ENCODE peak calls at places on chromosomes 2 and 18, in four cellular contexts. G is heart right ventricle, C is pancreas, T is HCT116. X is an unnamed sample.

GRCh38 chr2:136058951-136059530 is 58.9 kb downstream of the CXCR4 start:
- DNase-seq in G (no peak), C (no peak), T (no peak), X (peak)

GRCh38 chr18:34972765-34973414 is 68.3 kb upstream of the MAPRE2 start:
- DNase-seq in G (no peak), C (no peak), T (no peak), X (no peak)

GRCh38 chr2:203797363-203798111 is 70.0 kb upstream of the CTLA4 start:
- DNase-seq in G (no peak), C (no peak), T (no peak), X (no peak)

GRCh38 chr2:28391564-28392296 is 928 bp upstream of the FOSL2 start:
- DNase-seq in G (peak), C (peak), T (peak), X (peak)

GRCh38 chr2:98027535-98027934 is 31.8 kb upstream of the TMEM131 start:
- DNase-seq in G (no peak), C (no peak), T (no peak), X (peak)

GRCh38 chr2:218870984-218871344 is 9.7 kb upstream of the WNT10A start:
- DNase-seq in G (peak), C (no peak), T (no peak), X (no peak)

GRCh38 chr2:160291382-160291781 is 91.3 kb upstream of the ITGB6 start:
- DNase-seq in G (no peak), C (no peak), T (no peak), X (no peak)

GRCh38 chr18:3616744-3617143 is 166.8 kb downstream of the TGIF1 start:
- DNase-seq in G (no peak), C (no peak), T (no peak), X (no peak)

GRCh38 chr2:25618676-25619075 is 54.7 kb downstream of the DTNB start:
- DNase-seq in G (no peak), C (no peak), T (peak), X (no peak)

GRCh38 chr18:32802606-32803451 is 30.0 kb upstream of the KLHL14 start:
- DNase-seq in G (no peak), C (no peak), T (no peak), X (no peak)

GRCh38 chr2:79855264-79856006 is 342.6 kb downstream of the CTNNA2 start:
- DNase-seq in G (no peak), C (peak), T (no peak), X (no peak)

GRCh38 chr18:42086288-42086687 is 131.3 kb downstream of the PIK3C3 start:
- DNase-seq in G (no peak), C (no peak), T (no peak), X (no peak)

GRCh38 chr2:67341336-67341735 is 55.8 kb upstream of the ETAA1 start:
- DNase-seq in G (no peak), C (no peak), T (no peak), X (no peak)

GRCh38 chr2:222854773-222855700 is 5.8 kb upstream of the ACSL3 start:
- DNase-seq in G (no peak), C (no peak), T (no peak), X (no peak)

GRCh38 chr2:175804130-175804529 is 197.9 kb downstream of the LNPK start:
- DNase-seq in G (no peak), C (no peak), T (no peak), X (no peak)

GRCh38 chr2:174217883-174218282 is 30.4 kb downstream of the OLA1 start:
- DNase-seq in G (no peak), C (no peak), T (no peak), X (no peak)

GRCh38 chr2:108184421-108184820 is 55.3 kb upstream of the SULT1C3 start:
- DNase-seq in G (no peak), C (no peak), T (peak), X (no peak)

GRCh38 chr2:148640767-148641166 is 3.8 kb upstream of the EPC2 start:
- DNase-seq in G (no peak), C (no peak), T (no peak), X (no peak)

GRCh38 chr18:66066191-66066590 is 315.4 kb downstream of the CDH7 start:
- DNase-seq in G (no peak), C (no peak), T (no peak), X (no peak)

GRCh38 chr2:232339121-232340081 is 39.1 kb upstream of the ALPP start:
- DNase-seq in G (no peak), C (no peak), T (no peak), X (no peak)

GRCh38 chr2:217555075-217555876 is 447.5 kb downstream of the TNS1 start:
- DNase-seq in G (no peak), C (no peak), T (no peak), X (no peak)

GRCh38 chr18:73511751-73512525 is 635.7 kb downstream of the FBXO15 start:
- DNase-seq in G (no peak), C (no peak), T (no peak), X (no peak)

GRCh38 chr2:41869542-41870256 is 178.1 kb upstream of the PKDCC start:
- DNase-seq in G (peak), C (peak), T (peak), X (peak)

GRCh38 chr2:128812183-128812940 is 493.7 kb upstream of the HS6ST1 start:
- DNase-seq in G (no peak), C (no peak), T (no peak), X (no peak)

GRCh38 chr2:64767670-64768425 is 114.1 kb upstream of the SERTAD2 start:
- DNase-seq in G (peak), C (peak), T (no peak), X (no peak)

GRCh38 chr18:68121826-68122225 is 593.1 kb downstream of the TMX3 start:
- DNase-seq in G (no peak), C (no peak), T (no peak), X (no peak)

GRCh38 chr2:133568172-133568571 is at the start of gene NCKAP5:
- DNase-seq in G (peak), C (no peak), T (no peak), X (no peak)
- H3K4me3 ChIP-seq in G (peak), C (peak), T (no peak), X (no peak)

GRCh38 chr2:238512247-238512867 is 85.6 kb downstream of the ASB1 start:
- DNase-seq in G (no peak), C (no peak), T (no peak), X (no peak)
- TF ChIP-seq CTCF in G (no peak), C (no peak), T (no peak), X (no peak)

DNA sequence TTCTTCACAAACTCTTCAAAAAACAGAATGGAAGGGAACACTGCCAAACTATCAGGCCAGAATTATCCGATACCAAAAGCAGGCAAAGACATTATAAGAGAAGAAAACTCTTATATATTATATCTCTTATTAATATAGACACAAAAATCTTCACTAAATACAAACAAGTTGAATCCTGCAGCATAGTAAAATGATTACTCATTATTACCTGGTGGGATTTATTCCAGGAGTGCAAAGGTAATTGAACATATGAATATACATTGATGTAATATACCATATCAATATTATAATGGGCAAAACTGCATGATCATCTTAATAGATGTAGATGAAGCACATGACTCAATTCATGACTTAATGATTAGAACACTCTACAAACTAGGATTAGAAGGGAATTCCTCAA is 25.1 kb downstream of the ABCB11 start:
- DNase-seq in G (no peak), C (no peak), T (no peak), X (no peak)
- H3K4me3 ChIP-seq in G (no peak), C (no peak), T (no peak), X (no peak)

DNA sequence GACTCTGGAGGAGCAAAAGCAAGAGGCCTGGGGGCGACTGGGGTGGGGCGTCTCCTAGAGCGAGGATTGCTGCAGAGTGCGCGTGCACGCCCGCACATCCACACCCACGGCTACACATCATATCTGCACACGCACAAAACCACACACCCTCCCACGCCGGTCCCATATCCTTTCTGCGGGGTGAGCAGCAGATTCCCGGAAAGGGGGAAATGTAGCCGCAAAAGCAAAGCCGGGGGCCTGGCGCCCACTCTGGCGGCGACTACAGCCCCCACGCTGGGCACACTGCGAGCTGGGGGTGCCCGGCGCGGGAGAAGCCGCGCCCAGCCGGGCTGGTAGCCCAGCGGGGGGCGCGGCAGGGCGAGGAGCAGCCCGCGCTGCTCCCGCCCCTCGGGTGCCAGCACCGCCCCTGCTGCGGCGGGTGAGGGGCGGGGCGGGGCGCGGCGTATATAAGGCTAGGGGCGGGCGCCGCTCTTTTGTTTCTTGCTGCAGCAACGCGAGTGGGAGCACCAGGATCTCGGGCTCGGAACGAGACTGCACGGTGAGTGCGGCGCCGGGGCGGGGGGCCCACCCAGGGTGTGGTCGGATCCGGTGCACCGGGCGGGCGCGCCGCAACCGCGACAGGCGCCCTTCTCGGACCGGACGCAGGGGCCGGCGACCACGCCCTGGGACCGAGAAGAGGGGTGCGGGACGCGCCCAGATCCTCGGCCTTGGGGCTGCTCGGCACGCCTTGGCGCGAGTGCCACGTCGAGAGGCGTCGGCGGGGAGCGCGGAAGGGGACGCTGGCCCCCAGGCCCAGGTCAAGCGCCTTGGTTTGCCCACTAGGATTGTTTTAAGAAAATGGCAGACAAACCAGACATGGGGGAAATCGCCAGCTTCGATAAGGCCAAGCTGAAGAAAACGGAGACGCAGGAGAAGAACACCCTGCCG is at the start of gene TMSB10:
- DNase-seq in G (peak), C (peak), T (no peak), X (no peak)
- TF ChIP-seq CTCF in G (no peak), C (no peak), T (no peak), X (peak)

GRCh38 chr2:238239552-238239871 is 326 bp downstream of the HES6 start:
- DNase-seq in G (no peak), C (no peak), T (no peak), X (no peak)
- H3K4me3 ChIP-seq in G (peak), C (peak), T (peak), X (peak)

DNA sequence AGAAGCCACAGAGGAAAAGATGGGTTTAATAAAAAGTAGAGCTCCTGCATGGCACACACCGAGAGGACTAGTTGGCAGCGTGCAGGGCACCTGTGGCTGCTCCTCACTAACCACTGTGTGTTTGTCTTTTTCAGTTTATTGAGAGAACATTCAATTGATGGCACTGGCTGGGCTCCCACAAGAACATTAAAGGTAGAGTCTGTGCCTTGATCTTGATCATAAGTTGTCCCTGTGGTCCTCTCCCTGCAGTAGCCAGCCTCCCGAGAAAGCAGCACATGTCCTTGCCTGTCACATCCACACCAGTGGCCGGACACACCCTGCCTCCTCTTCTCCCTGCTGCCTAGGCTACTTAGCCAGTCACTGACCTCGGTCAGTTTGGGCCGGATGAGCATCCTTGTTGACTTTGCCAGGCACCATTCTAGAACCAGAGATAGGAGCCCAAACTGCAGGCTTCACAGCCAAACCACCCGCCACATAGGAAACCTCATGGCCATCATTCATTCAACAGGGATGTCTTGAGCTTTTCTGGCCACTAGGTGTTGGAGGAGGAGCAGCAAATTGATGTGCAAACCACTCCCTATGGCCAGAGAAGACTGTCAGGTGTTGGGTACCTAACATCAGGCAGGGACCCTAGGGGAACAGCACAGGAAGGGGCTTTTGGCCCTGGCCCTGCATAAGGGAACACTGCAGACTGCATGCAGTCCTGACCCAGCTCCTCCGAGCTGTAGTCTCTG is 30.2 kb upstream of the SCLY start:
- DNase-seq in G (no peak), C (no peak), T (no peak), X (no peak)
- TF ChIP-seq CTCF in G (no peak), C (no peak), T (peak), X (peak)

GRCh38 chr2:197455428-197455827 is 2.1 kb downstream of the COQ10B start:
- DNase-seq in G (no peak), C (no peak), T (no peak), X (no peak)
- H3K4me3 ChIP-seq in G (no peak), C (peak), T (no peak), X (no peak)

X was measured in GM12864.